ENCODE peak calls at places on chromosomes 6 and 20, in six cellular contexts. Y is adrenal gland, I is GM12891, K is H1, P is body of pancreas, G is H54. D is an unnamed sample.

GRCh38 chr6:81608776-81609175 is 143.7 kb downstream of the TENT5A start:
- DNase-seq in Y (no peak), I (no peak), K (no peak), P (no peak), G (no peak), D (no peak)

GRCh38 chr6:166269301-166270039 is 38.7 kb downstream of the PRR18 start:
- DNase-seq in Y (no peak), I (no peak), K (no peak), P (no peak), G (no peak), D (no peak)

GRCh38 chr6:123808556-123808955 is 4.9 kb downstream of the NKAIN2 start:
- DNase-seq in Y (no peak), I (no peak), K (no peak), P (no peak), G (no peak), D (no peak)

GRCh38 chr6:154686162-154686561 is 47.1 kb upstream of the SCAF8 start:
- DNase-seq in Y (no peak), I (no peak), K (no peak), P (no peak), G (no peak), D (no peak)

GRCh38 chr20:23152308-23152892 is 66.3 kb upstream of the CD93 start:
- DNase-seq in Y (peak), I (no peak), K (peak), P (peak), G (no peak), D (no peak)

GRCh38 chr6:40192516-40192915 is 258.3 kb upstream of the MOCS1 start:
- DNase-seq in Y (no peak), I (no peak), K (no peak), P (no peak), G (no peak), D (no peak)

GRCh38 chr6:79431469-79431868 is 105.8 kb downstream of the LCA5 start:
- DNase-seq in Y (no peak), I (no peak), K (no peak), P (no peak), G (no peak), D (no peak)

GRCh38 chr20:38172344-38172743 is 7.3 kb upstream of the TGM2 start:
- DNase-seq in Y (no peak), I (no peak), K (no peak), P (no peak), G (no peak), D (no peak)

GRCh38 chr6:33113720-33114119 is 37.9 kb downstream of the HLA-DPB1 start:
- DNase-seq in Y (no peak), I (no peak), K (no peak), P (no peak), G (no peak), D (no peak)

GRCh38 chr20:1874534-1875168 is 20.6 kb upstream of the SIRPA start:
- DNase-seq in Y (no peak), I (no peak), K (no peak), P (peak), G (no peak), D (no peak)

GRCh38 chr6:147618457-147618856 is 110.0 kb downstream of the SAMD5 start:
- DNase-seq in Y (no peak), I (no peak), K (no peak), P (no peak), G (no peak), D (no peak)

GRCh38 chr6:138531387-138531786 is 32.1 kb upstream of the NHSL1 start:
- DNase-seq in Y (no peak), I (no peak), K (no peak), P (no peak), G (no peak), D (no peak)

GRCh38 chr6:22892452-22892851 is 323.1 kb downstream of the HDGFL1 start:
- DNase-seq in Y (no peak), I (no peak), K (no peak), P (peak), G (peak), D (no peak)

GRCh38 chr6:4743026-4743425 is 33.2 kb upstream of the CDYL start:
- DNase-seq in Y (no peak), I (no peak), K (no peak), P (no peak), G (no peak), D (no peak)

GRCh38 chr6:142412241-142412640 is 110.4 kb downstream of the ADGRG6 start:
- DNase-seq in Y (no peak), I (no peak), K (no peak), P (no peak), G (no peak), D (no peak)

GRCh38 chr6:169620171-169621125 is 81.4 kb downstream of the WDR27 start:
- DNase-seq in Y (no peak), I (no peak), K (no peak), P (no peak), G (no peak), D (no peak)

GRCh38 chr6:15620616-15621015 is 42.2 kb downstream of the DTNBP1 start:
- DNase-seq in Y (no peak), I (no peak), K (no peak), P (no peak), G (no peak), D (no peak)

GRCh38 chr6:30490031-30490876 is 945 bp downstream of the HLA-E start:
- DNase-seq in Y (peak), I (no peak), K (peak), P (peak), G (no peak), D (peak)

GRCh38 chr20:46031701-46032254 is 2.8 kb downstream of the SLC12A5 start:
- DNase-seq in Y (no peak), I (no peak), K (peak), P (peak), G (no peak), D (no peak)

GRCh38 chr6:21593927-21594421 is 423 bp downstream of the SOX4 start:
- DNase-seq in Y (peak), I (no peak), K (no peak), P (peak), G (peak), D (no peak)

GRCh38 chr20:18506744-18507143 is 996 bp upstream of the SEC23B start:
- DNase-seq in Y (no peak), I (no peak), K (no peak), P (no peak), G (no peak), D (no peak)

GRCh38 chr6:49528571-49528970 is 21.9 kb upstream of the C6orf141 start:
- DNase-seq in Y (no peak), I (no peak), K (no peak), P (no peak), G (no peak), D (no peak)

DNA sequence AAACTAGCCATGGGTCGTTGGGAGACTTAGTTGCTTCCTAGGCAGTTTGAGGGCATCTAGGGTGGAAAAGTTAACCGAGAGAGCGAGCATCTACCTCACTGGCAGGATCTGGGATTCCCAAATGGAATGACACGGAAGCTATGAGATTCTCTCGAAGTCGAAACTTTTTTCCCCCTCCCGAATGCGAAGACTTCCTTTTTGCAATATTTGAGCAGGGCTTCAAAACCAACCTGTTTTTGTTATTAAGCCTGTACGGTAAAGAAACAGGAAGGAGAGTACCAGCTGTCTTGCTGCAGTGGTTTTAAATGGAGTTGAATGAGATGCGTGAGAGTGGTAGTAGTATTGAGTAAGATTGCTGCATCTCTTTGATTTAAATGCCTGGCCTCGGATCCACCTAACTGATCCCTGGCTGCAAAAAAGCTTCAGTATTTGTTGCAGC is 1.1 kb downstream of the NCOA3 start:
- DNase-seq in Y (no peak), I (no peak), K (no peak), P (peak), G (no peak), D (no peak)
- TF ChIP-seq POLR2A in Y (peak), I (no peak), K (no peak), P (no peak), G (no peak), D (no peak)

DNA sequence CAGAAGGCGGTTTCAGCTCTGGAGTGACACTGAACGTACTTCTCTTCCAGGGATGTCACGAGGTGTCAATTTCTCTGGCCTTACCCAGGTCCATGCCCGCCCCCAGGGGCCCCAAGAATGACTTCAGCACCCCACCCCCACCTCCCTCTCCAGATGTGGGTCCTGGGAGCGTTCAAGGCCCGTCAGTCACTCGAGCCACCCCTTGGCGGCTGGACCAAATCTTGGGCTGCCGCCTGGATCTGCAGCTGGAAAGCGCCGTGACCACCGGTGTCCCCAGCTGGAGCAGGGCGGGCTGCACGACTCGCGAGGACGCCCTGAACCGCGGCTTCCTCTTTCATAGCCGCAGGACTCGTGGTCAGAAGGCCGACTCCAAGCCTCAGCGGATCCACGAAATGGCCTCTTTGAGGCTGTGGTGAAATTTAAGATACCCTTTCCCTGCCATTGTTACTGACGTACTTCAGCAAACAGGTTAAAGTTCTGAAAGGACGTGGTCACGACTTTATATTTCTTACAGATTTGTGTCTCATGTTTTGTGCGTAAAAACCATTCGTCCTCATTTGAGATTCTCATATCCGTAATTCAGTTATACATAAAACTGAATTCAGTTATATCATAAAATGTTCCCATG is 29.3 kb downstream of the TRIM38 start:
- DNase-seq in Y (peak), I (peak), K (peak), P (peak), G (peak), D (no peak)
- TF ChIP-seq POLR2A in Y (no peak), I (no peak), K (no peak), P (no peak), G (peak), D (no peak)

GRCh38 chr6:144149894-144150672 is at the start of gene STX11:
- DNase-seq in Y (peak), I (peak), K (peak), P (peak), G (peak), D (no peak)
- TF ChIP-seq POLR2A in Y (peak), I (peak), K (no peak), P (peak), G (no peak), D (no peak)

DNA sequence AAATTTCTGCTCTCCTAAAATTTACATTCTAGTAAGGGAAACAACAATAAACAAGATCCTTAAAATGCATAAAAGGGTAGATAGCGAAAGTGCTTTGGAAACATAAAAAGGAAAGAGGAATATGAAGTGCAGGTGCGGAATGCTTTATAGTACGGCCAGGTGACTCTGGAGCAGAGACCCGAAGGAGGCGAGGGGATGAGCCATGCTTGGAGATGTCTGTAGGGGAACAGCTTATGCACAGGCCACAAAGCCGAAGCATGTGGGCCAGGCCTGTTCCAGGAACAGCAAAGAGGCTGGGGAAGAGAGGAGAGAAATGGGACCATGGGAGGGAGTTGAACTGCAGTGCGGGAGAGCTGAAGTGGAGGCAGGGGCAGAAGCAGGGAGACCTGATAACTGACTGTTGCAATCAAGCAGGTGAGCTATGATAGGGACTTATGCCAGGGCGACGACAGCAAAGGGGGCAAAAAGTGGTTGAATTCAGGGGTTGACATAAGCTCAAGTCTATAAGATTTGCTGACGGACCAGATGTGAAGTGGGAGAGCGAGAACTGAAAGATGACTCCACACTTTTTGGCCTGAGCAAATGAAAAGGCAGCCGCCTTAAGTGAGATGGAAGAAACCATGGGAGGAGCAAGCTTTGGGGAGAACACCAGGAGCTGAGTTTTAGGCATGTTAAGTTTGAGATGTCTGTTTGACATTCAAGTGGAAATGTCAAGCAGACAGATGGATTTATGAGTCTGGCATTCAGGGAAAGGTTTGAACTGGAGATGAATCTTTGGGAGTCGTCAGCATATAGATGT is 83.1 kb downstream of the CNBD2 start:
- DNase-seq in Y (no peak), I (no peak), K (peak), P (no peak), G (no peak), D (no peak)
- TF ChIP-seq POLR2A in Y (no peak), I (no peak), K (no peak), P (no peak), G (no peak), D (no peak)

GRCh38 chr6:46921731-46922130 is at the start of gene ADGRF5:
- DNase-seq in Y (peak), I (no peak), K (no peak), P (no peak), G (no peak), D (no peak)
- TF ChIP-seq POLR2A in Y (peak), I (no peak), K (no peak), P (no peak), G (no peak), D (no peak)

D was measured in esophagus squamous epithelium.